ENCODE peak calls at places on chromosomes 11 and 22, in six cellular contexts. Z, I, B, Y, G and X are unnamed samples.

GRCh38 chr11:71203681-71204080 is 48.7 kb downstream of the SHANK2 start:
- DNase-seq in Z (no peak), I (no peak), B (no peak), Y (no peak), G (no peak), X (no peak)

GRCh38 chr11:61699737-61700160 is 19.6 kb downstream of the DAGLA start:
- DNase-seq in Z (no peak), I (no peak), B (no peak), Y (no peak), G (no peak), X (no peak)

GRCh38 chr22:36366291-36366708 is 21.5 kb downstream of the MYH9 start:
- DNase-seq in Z (no peak), I (no peak), B (no peak), Y (no peak), G (no peak), X (no peak)

GRCh38 chr22:49632199-49633009 is 195.3 kb downstream of the BRD1 start:
- DNase-seq in Z (peak; percentile 7), I (no peak), B (no peak), Y (no peak), G (peak; percentile 91), X (peak; percentile 55)

GRCh38 chr11:76839326-76839725 is 21.4 kb upstream of the ACER3 start:
- DNase-seq in Z (peak; percentile 65), I (no peak), B (no peak), Y (no peak), G (no peak), X (no peak)

GRCh38 chr11:123382555-123383074 is 47.5 kb upstream of the GRAMD1B start:
- DNase-seq in Z (no peak), I (no peak), B (no peak), Y (no peak), G (no peak), X (no peak)

GRCh38 chr11:116862951-116863350 is 25.5 kb upstream of the APOA1 start:
- DNase-seq in Z (no peak), I (no peak), B (no peak), Y (no peak), G (no peak), X (no peak)

GRCh38 chr22:40746428-40747220 is 67.3 kb downstream of the MCHR1 start:
- DNase-seq in Z (no peak), I (no peak), B (no peak), Y (no peak), G (no peak), X (no peak)

GRCh38 chr11:79046365-79046764 is 394.5 kb downstream of the TENM4 start:
- DNase-seq in Z (no peak), I (no peak), B (no peak), Y (no peak), G (no peak), X (no peak)
- TF ChIP-seq REST in Z (no peak), I (no peak), B (no peak), Y (no peak), G (no peak), X (no peak)

GRCh38 chr11:118691926-118692830 is 12.7 kb upstream of the TREH start:
- DNase-seq in Z (no peak), I (no peak), B (peak; percentile 76), Y (peak; percentile 32), G (no peak), X (no peak)
- TF ChIP-seq REST in Z (no peak), I (no peak), B (no peak), Y (peak; percentile 69), G (no peak), X (no peak)

GRCh38 chr11:91067666-91068065 is 844.8 kb upstream of the CHORDC1 start:
- DNase-seq in Z (no peak), I (no peak), B (no peak), Y (no peak), G (no peak), X (no peak)

DNA sequence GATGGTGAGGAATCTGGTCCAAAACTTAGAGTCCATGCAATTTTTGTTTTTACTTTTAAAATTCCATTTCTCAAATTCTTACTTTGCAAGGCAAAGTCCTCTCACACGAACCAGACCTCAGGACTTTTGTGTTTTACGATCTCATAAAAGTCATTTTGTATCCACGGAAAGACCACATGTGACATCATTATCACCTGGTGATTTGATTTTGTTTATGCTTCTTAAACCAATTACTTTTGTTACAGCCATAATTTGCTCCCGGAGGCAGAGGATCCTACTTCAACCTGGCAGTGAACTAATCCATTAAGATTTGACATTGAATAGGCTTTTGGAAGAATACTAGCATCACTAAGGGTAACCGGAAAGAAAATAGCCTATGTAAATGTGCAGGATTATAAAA is 843.8 kb upstream of the CHORDC1 start:
- DNase-seq in Z (no peak), I (no peak), B (no peak), Y (no peak), G (peak; percentile 18), X (no peak)
- TF ChIP-seq REST in Z (no peak), I (no peak), B (no peak), Y (no peak), G (no peak), X (no peak)

GRCh38 chr11:20589796-20590195 is 9.6 kb upstream of the SLC6A5 start:
- DNase-seq in Z (no peak), I (no peak), B (no peak), Y (no peak), G (no peak), X (no peak)

DNA sequence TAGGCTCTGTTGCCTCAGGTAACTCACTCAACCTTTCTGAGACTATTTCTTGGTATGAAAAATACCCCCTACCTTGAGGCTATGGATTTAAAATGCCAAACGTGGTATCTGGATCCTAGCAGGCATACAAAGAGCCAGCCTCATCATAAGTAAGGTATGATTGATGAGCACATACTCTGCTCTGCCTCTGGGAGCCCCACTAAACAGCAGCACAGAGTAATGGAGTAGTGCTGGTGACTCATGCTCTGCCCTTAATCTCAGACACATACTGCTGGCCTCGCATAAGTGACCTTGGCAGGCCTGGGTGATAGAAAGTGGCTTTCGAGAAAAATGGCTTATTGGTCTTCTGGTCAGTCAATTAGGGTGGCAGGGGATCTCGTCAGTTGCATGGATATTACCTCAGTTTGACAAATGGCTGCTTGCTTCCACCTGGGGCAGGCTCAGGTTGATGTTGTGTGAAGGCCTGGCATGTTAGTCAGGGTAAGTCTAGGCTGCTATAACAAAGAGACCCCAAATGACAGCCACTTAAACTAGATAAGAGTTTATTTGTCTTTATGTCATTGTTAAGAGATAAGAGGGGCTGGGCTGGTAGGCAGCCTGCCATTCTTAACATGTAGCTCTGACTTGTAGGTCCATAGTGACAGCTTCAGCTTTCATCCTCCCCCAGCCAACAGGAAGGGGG is 15.2 kb upstream of the SLC6A5 start:
- DNase-seq in Z (no peak), I (no peak), B (no peak), Y (no peak), G (no peak), X (peak; percentile 8)
- TF ChIP-seq REST in Z (no peak), I (no peak), B (no peak), Y (no peak), G (no peak), X (no peak)

GRCh38 chr11:69515271-69516245 is 34.1 kb downstream of the LINC01488 start:
- DNase-seq in Z (no peak), I (no peak), B (no peak), Y (no peak), G (no peak), X (no peak)
- TF ChIP-seq REST in Z (no peak), I (no peak), B (no peak), Y (no peak), G (no peak), X (no peak)

GRCh38 chr11:101509911-101510310 is 73.9 kb downstream of the TRPC6 start:
- DNase-seq in Z (no peak), I (no peak), B (no peak), Y (no peak), G (no peak), X (no peak)

GRCh38 chr11:101510608-101511007 is 73.2 kb downstream of the TRPC6 start:
- DNase-seq in Z (no peak), I (no peak), B (no peak), Y (no peak), G (no peak), X (no peak)

GRCh38 chr11:101508370-101508769 is 75.4 kb downstream of the TRPC6 start:
- DNase-seq in Z (no peak), I (no peak), B (no peak), Y (no peak), G (no peak), X (no peak)
- TF ChIP-seq REST in Z (no peak), I (no peak), B (no peak), Y (no peak), G (no peak), X (no peak)

GRCh38 chr11:94853836-94854235 is 85.7 kb downstream of the AMOTL1 start:
- DNase-seq in Z (no peak), I (no peak), B (no peak), Y (no peak), G (no peak), X (no peak)
- TF ChIP-seq REST in Z (no peak), I (no peak), B (no peak), Y (no peak), G (no peak), X (no peak)

GRCh38 chr11:128862421-128862820 is 4.7 kb downstream of the KCNJ1 start:
- DNase-seq in Z (no peak), I (no peak), B (no peak), Y (no peak), G (no peak), X (no peak)

GRCh38 chr11:128857341-128857740 is 9.8 kb downstream of the KCNJ1 start:
- DNase-seq in Z (no peak), I (no peak), B (no peak), Y (no peak), G (no peak), X (no peak)

GRCh38 chr11:128860571-128861361 is 6.3 kb downstream of the KCNJ1 start:
- DNase-seq in Z (no peak), I (no peak), B (no peak), Y (no peak), G (peak; percentile 25), X (no peak)

GRCh38 chr11:128862913-128863660 is 4.0 kb downstream of the KCNJ1 start:
- DNase-seq in Z (no peak), I (no peak), B (no peak), Y (no peak), G (no peak), X (no peak)

DNA sequence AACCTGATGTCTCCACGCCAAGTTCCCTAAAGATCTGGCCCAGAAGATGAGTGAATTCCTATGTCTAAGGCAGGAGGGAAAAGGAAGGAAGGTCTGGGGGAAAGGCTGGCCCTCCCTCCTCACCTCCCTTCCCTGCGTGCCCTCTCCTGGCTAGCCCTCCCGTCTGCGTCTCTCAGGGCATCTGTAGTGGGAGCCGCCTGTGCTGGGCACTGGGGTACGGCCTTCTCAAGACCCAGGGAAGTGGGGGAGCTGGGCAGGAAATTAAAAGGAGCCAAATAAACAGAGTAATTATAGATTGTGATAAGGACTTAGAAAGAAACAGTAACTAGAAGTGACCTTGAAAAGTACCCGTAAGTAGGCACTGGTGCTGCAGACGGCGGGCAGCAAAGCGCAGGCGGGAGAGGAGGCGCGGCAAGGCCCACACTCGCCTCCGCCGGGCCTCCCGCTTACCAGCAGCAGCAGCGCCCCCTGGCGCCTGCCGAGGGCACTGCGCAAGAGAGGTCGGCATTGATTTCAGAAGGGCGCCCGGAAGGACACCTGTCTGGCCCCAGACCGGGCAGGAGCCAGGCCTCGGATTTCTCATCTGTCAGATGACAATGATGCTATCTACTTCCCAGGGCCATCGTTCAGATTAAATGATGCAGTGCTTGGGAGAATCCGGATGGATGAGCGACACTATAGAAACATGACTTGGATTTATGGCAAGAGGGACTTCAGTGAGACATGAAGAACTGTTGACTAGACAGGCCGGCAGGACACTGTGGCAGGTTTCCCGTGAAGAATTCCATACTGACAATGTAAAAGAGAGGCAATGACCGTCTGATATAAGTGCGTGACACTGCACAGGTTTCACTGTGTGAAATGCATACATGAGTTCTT is 7.3 kb downstream of the KCNJ1 start:
- DNase-seq in Z (peak; percentile 68), I (peak; percentile 90), B (no peak), Y (peak; percentile 25), G (peak; percentile 46), X (peak; percentile 66)
- TF ChIP-seq REST in Z (no peak), I (no peak), B (no peak), Y (no peak), G (no peak), X (no peak)